ENCODE peak calls at places on chromosomes 13 and 19, in seven cellular contexts. E, T, M, Y, C, Z and A are unnamed samples.

GRCh38 chr13:37618554-37618953 is 20.0 kb upstream of the POSTN start:
- DNase-seq in M (no peak), T (no peak), Z (no peak), E (peak), C (peak), Y (peak), A (no peak)

GRCh38 chr19:11373885-11374448 is 499 bp upstream of the SWSAP1 start:
- DNase-seq in C (no peak), M (peak), T (no peak), E (no peak), Y (no peak), Z (peak), A (peak)

GRCh38 chr13:105334211-105334610 is 1201.3 kb downstream of the EFNB2 start:
- DNase-seq in T (no peak), Y (peak), E (peak), M (no peak), C (peak), Z (no peak), A (no peak)

GRCh38 chr19:13095934-13096890 is 6.4 kb downstream of the LYL1 start:
- DNase-seq in C (no peak), T (peak), Z (no peak), M (peak), E (no peak), Y (no peak), A (no peak)

GRCh38 chr19:38433268-38433733 is at the start of gene RYR1:
- DNase-seq in Y (no peak), E (no peak), T (peak), M (no peak), Z (peak), C (no peak), A (no peak)

GRCh38 chr19:756232-756631 is 5.3 kb downstream of the MISP start:
- DNase-seq in T (no peak), Y (peak), C (peak), E (peak), Z (peak), M (no peak), A (no peak)

GRCh38 chr13:93066187-93066586 is 160.4 kb upstream of the GPC6 start:
- DNase-seq in T (no peak), E (peak), C (peak), Y (peak), Z (no peak), M (no peak), A (no peak)

GRCh38 chr13:48595330-48596127 is 58.2 kb upstream of the CYSLTR2 start:
- DNase-seq in Z (peak), M (peak), T (no peak), C (peak), Y (peak), E (peak), A (peak)

GRCh38 chr13:74444161-74444571 is 310.0 kb upstream of the KLF12 start:
- DNase-seq in Z (no peak), C (peak), E (peak), Y (peak), T (no peak), M (no peak), A (no peak)

GRCh38 chr13:46114599-46114998 is 9.8 kb upstream of the CPB2 start:
- DNase-seq in C (no peak), Z (no peak), M (no peak), E (no peak), T (no peak), Y (no peak), A (no peak)

GRCh38 chr13:91381371-91381770 is 17.1 kb upstream of the GPC5 start:
- DNase-seq in Y (peak), C (peak), T (no peak), M (peak), Z (no peak), E (peak), A (no peak)

GRCh38 chr13:75902166-75903104 is 266.3 kb downstream of the LMO7 start:
- DNase-seq in Z (no peak), E (no peak), Y (no peak), T (no peak), M (no peak), C (no peak), A (no peak)

GRCh38 chr19:10836478-10837325 is 690 bp upstream of the TMED1 start:
- DNase-seq in C (peak), T (peak), M (peak), Z (peak), E (no peak), Y (no peak), A (peak)

GRCh38 chr19:3830841-3831589 is 37.8 kb downstream of the ZFR2 start:
- DNase-seq in T (no peak), M (no peak), Z (no peak), E (no peak), C (no peak), Y (no peak), A (peak)

GRCh38 chr19:19064811-19065745 is 1.3 kb downstream of the SLC25A42 start:
- DNase-seq in C (no peak), Z (peak), T (peak), Y (no peak), E (no peak), M (no peak), A (peak)

GRCh38 chr19:10001899-10002298 is 8.4 kb downstream of the COL5A3 start:
- DNase-seq in C (peak), T (no peak), Y (no peak), E (no peak), Z (peak), M (no peak), A (no peak)

GRCh38 chr13:44815507-44816074 is 173.7 kb downstream of the NUFIP1 start:
- DNase-seq in E (peak), C (peak), M (no peak), T (no peak), Y (peak), Z (peak), A (no peak)

GRCh38 chr19:30649934-30650614 is 277.9 kb downstream of the ZNF536 start:
- DNase-seq in E (peak), Y (peak), M (no peak), T (no peak), Z (peak), C (peak), A (peak)

GRCh38 chr13:43665388-43665787 is 121.4 kb downstream of the ENOX1 start:
- DNase-seq in M (no peak), C (no peak), Z (no peak), E (no peak), T (no peak), Y (no peak), A (no peak)